ENCODE peak calls at places on chromosomes 5 and 9, in five cellular contexts. D, W, S, I and Q are unnamed samples.

GRCh38 chr9:83280259-83280658 is 217.3 kb upstream of the RASEF start:
- DNase-seq in D (no peak), W (no peak), S (no peak), I (no peak), Q (no peak)

GRCh38 chr5:154575869-154576806 is 98.1 kb upstream of the HAND1 start:
- DNase-seq in D (no peak), W (no peak), S (no peak), I (no peak), Q (no peak)

GRCh38 chr5:80623911-80624457 is 30.5 kb upstream of the MSH3 start:
- DNase-seq in D (no peak), W (no peak), S (no peak), I (no peak), Q (no peak)

GRCh38 chr9:131206495-131206894 is 69.8 kb downstream of the FAM78A start:
- DNase-seq in D (no peak), W (no peak), S (no peak), I (no peak), Q (no peak)

GRCh38 chr5:95901676-95902646 is 59.7 kb downstream of the ELL2 start:
- DNase-seq in D (no peak), W (no peak), S (no peak), I (no peak), Q (no peak)

GRCh38 chr5:41796061-41796460 is 74.2 kb downstream of the OXCT1 start:
- DNase-seq in D (no peak), W (no peak), S (no peak), I (no peak), Q (no peak)

GRCh38 chr5:54415896-54416640 is 39.4 kb upstream of the HSPB3 start:
- DNase-seq in D (no peak), W (no peak), S (no peak), I (no peak), Q (no peak)

GRCh38 chr9:8784813-8785212 is 985.2 kb upstream of the DMAC1 start:
- DNase-seq in D (no peak), W (no peak), S (no peak), I (no peak), Q (no peak)

GRCh38 chr5:112467467-112467866 is 48.4 kb upstream of the EPB41L4A start:
- DNase-seq in D (no peak), W (no peak), S (no peak), I (no peak), Q (no peak)

GRCh38 chr5:18455521-18455920 is 821.3 kb downstream of the TAF11L14 start:
- DNase-seq in D (no peak), W (no peak), S (no peak), I (no peak), Q (no peak)

GRCh38 chr9:124174385-124174784 is 83.4 kb upstream of the NEK6 start:
- DNase-seq in D (no peak), W (no peak), S (no peak), I (no peak), Q (no peak)